ENCODE peak calls at places on chromosomes 12 and 14, in eight cellular contexts. N is stomach, U is breast epithelium, Y is adrenal gland, W is substantia nigra, A is upper lobe of right lung, L is Karpas-422, Q is hepatocyte. R is an unnamed sample.

GRCh38 chr12:63779498-63780481 is at the start of gene RXYLT1:
- DNase-seq in N (peak), U (peak), Y (peak), W (peak), A (peak), L (peak), Q (peak), R (peak)

GRCh38 chr12:53785161-53785560 is 33.4 kb upstream of the CISTR start:
- DNase-seq in N (no peak), U (no peak), Y (no peak), W (no peak), A (no peak), L (no peak), Q (no peak), R (no peak)

GRCh38 chr14:91511014-91511466 is 930 bp upstream of the PPP4R3A start:
- DNase-seq in N (no peak), U (no peak), Y (no peak), W (no peak), A (no peak), L (peak), Q (no peak), R (no peak)

GRCh38 chr14:101496779-101497420 is 64.4 kb upstream of the DIO3 start:
- DNase-seq in N (peak), U (no peak), Y (no peak), W (no peak), A (peak), L (no peak), Q (no peak), R (no peak)

GRCh38 chr12:84056-84455 is 17.5 kb downstream of the IQSEC3 start:
- DNase-seq in N (no peak), U (no peak), Y (no peak), W (no peak), A (no peak), L (no peak), Q (no peak), R (no peak)

GRCh38 chr12:70994217-70994788 is 73.8 kb upstream of the PTPRR start:
- DNase-seq in N (no peak), U (no peak), Y (no peak), W (no peak), A (no peak), L (no peak), Q (no peak), R (no peak)

GRCh38 chr14:91383439-91383838 is 34.2 kb downstream of the CCDC88C start:
- DNase-seq in N (no peak), U (no peak), Y (no peak), W (no peak), A (no peak), L (no peak), Q (no peak), R (no peak)

GRCh38 chr12:3511760-3512159 is 20.8 kb downstream of the PRMT8 start:
- DNase-seq in N (no peak), U (no peak), Y (no peak), W (no peak), A (no peak), L (no peak), Q (no peak), R (no peak)

GRCh38 chr14:32724864-32725550 is 213.7 kb upstream of the NPAS3 start:
- DNase-seq in N (no peak), U (no peak), Y (no peak), W (no peak), A (no peak), L (no peak), Q (peak), R (no peak)

GRCh38 chr14:98692832-98693231 is 579.2 kb downstream of the BCL11B start:
- DNase-seq in N (no peak), U (no peak), Y (no peak), W (no peak), A (no peak), L (no peak), Q (no peak), R (no peak)

GRCh38 chr12:108371801-108372344 is 32.8 kb upstream of the CMKLR1 start:
- DNase-seq in N (no peak), U (no peak), Y (no peak), W (no peak), A (no peak), L (no peak), Q (peak), R (no peak)

GRCh38 chr12:75834591-75834990 is 197.0 kb downstream of the PHLDA1 start:
- DNase-seq in N (no peak), U (no peak), Y (no peak), W (no peak), A (no peak), L (no peak), Q (no peak), R (no peak)

GRCh38 chr14:85960781-85961180 is 430.8 kb downstream of the FLRT2 start:
- DNase-seq in N (no peak), U (no peak), Y (no peak), W (no peak), A (no peak), L (no peak), Q (no peak), R (no peak)

GRCh38 chr12:114045333-114045732 is 79.2 kb upstream of the RBM19 start:
- DNase-seq in N (no peak), U (no peak), Y (no peak), W (no peak), A (no peak), L (no peak), Q (peak), R (no peak)

GRCh38 chr12:132163911-132164288 is 19.6 kb downstream of the NOC4L start:
- DNase-seq in N (no peak), U (no peak), Y (no peak), W (no peak), A (no peak), L (no peak), Q (no peak), R (no peak)

GRCh38 chr14:78007160-78007559 is 163.0 kb upstream of the NRXN3 start:
- DNase-seq in N (no peak), U (no peak), Y (no peak), W (no peak), A (no peak), L (no peak), Q (no peak), R (no peak)

GRCh38 chr14:78010688-78011087 is 159.5 kb upstream of the NRXN3 start:
- DNase-seq in N (no peak), U (no peak), Y (peak), W (no peak), A (no peak), L (no peak), Q (no peak), R (no peak)

GRCh38 chr14:78005325-78005724 is 164.8 kb upstream of the NRXN3 start:
- DNase-seq in N (no peak), U (no peak), Y (no peak), W (no peak), A (no peak), L (no peak), Q (peak), R (no peak)
- H3K27ac ChIP-seq in N (peak), U (no peak), Y (no peak), W (no peak), A (no peak), L (no peak), Q (peak), R (no peak)

GRCh38 chr14:94320243-94320642 is 2.9 kb downstream of the SERPINA6 start:
- DNase-seq in N (no peak), U (no peak), Y (no peak), W (no peak), A (no peak), L (peak), Q (peak), R (no peak)

GRCh38 chr14:94314890-94315289 is 8.2 kb downstream of the SERPINA6 start:
- DNase-seq in N (no peak), U (no peak), Y (no peak), W (no peak), A (no peak), L (no peak), Q (no peak), R (no peak)

GRCh38 chr14:94316692-94317091 is 6.4 kb downstream of the SERPINA6 start:
- DNase-seq in N (no peak), U (no peak), Y (no peak), W (no peak), A (no peak), L (no peak), Q (no peak), R (no peak)

GRCh38 chr14:94313991-94314655 is 9.0 kb downstream of the SERPINA6 start:
- DNase-seq in N (no peak), U (no peak), Y (no peak), W (no peak), A (no peak), L (no peak), Q (no peak), R (no peak)

DNA sequence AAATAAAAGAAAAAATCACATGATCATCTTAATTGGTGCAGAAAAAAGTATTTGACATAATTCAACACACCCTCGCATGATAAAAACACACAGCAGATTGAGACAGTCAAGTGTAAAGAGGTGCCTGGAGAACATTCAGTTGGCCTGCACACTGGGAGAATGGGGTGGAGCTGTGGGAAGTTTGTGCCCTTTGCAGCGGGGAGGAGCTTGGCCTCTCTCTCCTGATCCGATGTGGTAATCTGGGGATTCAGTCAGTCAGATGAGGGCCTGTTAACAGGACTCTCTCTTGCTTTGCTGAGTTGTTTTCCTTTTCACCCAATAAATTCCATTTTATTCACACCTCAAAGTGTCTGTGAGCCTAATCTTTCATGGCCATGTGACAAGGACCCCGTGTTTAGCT is 5.9 kb downstream of the SERPINA6 start:
- DNase-seq in N (no peak), U (no peak), Y (no peak), W (no peak), A (no peak), L (no peak), Q (peak), R (no peak)
- H3K27ac ChIP-seq in N (no peak), U (no peak), Y (no peak), W (no peak), A (no peak), L (no peak), Q (peak), R (no peak)

GRCh38 chr12:25323774-25324086 is 73.0 kb upstream of the KRAS start:
- DNase-seq in N (no peak), U (no peak), Y (no peak), W (no peak), A (no peak), L (peak), Q (no peak), R (no peak)

GRCh38 chr12:25322351-25322750 is 71.6 kb upstream of the KRAS start:
- DNase-seq in N (no peak), U (no peak), Y (no peak), W (no peak), A (no peak), L (peak), Q (no peak), R (no peak)

GRCh38 chr12:25321772-25322171 is 71.0 kb upstream of the KRAS start:
- DNase-seq in N (no peak), U (no peak), Y (no peak), W (no peak), A (no peak), L (no peak), Q (no peak), R (no peak)

GRCh38 chr12:25324861-25325260 is 74.1 kb upstream of the KRAS start:
- DNase-seq in N (no peak), U (no peak), Y (no peak), W (no peak), A (no peak), L (no peak), Q (no peak), R (no peak)

GRCh38 chr12:25322918-25323773 is 72.4 kb upstream of the KRAS start:
- DNase-seq in N (no peak), U (no peak), Y (no peak), W (no peak), A (no peak), L (no peak), Q (no peak), R (no peak)
- H3K27ac ChIP-seq in N (no peak), U (no peak), Y (no peak), W (no peak), A (no peak), L (peak), Q (peak), R (no peak)

DNA sequence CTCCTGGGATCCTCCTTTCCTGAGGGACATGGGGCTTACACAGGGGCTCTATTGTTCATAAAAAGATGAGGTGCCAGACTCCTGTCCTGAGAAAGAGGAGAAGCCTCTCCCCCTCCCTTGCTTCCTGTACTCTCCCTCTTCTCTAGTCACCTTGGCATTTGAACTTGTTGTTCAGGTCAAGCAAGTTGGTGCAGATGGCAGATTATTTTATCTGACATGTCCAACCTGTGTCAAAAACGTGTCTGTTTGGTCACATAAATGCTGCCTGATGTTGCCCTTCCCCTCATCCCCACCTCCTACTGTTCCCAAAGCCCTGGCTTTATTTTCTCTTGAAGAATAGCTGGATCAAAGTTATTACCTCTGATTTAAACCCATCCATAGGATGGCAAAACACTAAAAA is 154.8 kb downstream of the TMX1 start:
- DNase-seq in N (no peak), U (no peak), Y (no peak), W (no peak), A (no peak), L (no peak), Q (no peak), R (no peak)
- H3K27ac ChIP-seq in N (peak), U (peak), Y (no peak), W (no peak), A (peak), L (no peak), Q (peak), R (no peak)

DNA sequence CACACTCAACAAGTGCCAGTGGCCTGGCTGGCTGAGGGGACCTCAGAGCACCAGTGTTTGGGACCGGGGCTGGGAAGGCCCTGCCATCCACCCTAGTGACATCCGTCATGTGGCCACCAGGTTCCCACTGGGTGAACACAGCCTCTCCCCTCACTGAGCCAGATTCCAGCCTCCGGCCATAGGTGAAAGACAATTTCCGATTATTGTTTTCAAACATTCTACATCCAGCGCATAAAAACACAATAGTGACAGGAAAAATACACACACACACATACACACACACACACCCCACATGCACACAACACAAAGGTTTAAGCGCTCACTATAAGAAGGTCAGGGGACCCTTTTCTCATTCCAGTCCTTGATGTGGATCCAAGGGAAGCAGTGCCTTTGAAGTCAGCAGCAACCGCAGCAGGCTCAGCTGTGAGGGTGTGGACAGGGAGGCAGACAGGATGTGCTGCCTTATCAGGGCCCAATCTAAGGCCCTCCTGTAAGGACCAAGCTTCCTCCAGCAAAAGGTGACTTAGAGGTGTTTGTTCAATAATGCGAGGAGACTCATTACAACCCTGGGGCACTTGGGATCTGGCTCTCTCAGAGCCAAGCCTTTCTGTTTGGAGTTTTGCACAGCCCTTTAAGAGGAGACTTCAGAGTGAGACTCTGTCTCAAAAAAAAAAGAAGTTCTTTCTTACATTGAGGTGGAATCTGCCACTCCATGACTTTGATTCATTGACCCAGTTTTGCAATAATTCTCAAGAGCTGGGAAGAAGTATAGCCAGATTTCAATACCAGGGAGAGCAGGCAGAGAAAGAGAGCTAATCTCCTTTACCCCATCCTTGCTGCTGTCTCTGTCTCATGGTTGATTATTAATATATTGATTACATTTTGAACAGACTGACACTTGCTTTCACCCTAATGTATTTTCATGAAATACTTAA is 227.8 kb downstream of the ZFP36L1 start:
- DNase-seq in N (no peak), U (no peak), Y (no peak), W (no peak), A (no peak), L (no peak), Q (no peak), R (no peak)
- H3K27ac ChIP-seq in N (peak), U (peak), Y (no peak), W (no peak), A (peak), L (no peak), Q (peak), R (no peak)

DNA sequence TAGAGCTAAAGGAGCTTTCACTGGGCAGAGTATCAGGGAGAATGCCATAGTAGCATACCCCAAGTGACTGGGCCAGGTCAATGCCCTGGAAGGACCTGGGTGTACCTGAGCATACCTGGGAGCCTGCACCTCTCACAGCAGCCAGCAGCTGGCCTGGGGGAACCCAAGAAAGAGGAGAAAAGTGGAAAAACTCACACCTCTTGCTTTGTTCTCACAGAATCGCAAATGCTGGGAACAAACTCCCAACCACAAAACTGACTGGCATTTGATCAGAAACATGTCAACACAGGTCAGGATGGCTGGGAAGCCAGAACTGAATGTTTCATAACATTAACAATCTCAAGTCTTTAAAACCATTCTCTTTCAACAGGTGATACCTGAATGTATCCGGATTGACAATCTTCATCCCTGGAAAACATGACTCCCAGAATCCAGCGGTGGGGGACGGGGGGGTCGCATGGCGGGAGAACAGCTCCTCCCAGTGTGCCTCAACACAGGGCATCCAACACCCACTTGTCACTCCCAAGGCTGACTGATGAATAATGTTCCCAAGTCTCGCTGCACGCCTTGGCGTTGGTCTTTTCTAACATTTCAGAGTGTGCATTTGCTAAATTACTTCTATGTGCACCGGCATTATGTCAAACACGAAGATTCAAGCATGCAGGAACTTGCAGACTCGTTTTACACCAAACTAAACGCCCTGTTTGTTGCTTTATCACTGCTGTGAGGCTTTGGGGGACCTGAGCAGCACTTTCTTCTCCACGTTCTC is 7.9 kb downstream of the FOXN3 start:
- DNase-seq in N (no peak), U (no peak), Y (peak), W (no peak), A (peak), L (no peak), Q (no peak), R (no peak)
- H3K27ac ChIP-seq in N (peak), U (peak), Y (no peak), W (no peak), A (no peak), L (no peak), Q (no peak), R (no peak)

GRCh38 chr12:104187446-104188155 is 28.0 kb upstream of the TXNRD1 start:
- DNase-seq in N (no peak), U (no peak), Y (peak), W (no peak), A (no peak), L (no peak), Q (no peak), R (no peak)
- H3K27ac ChIP-seq in N (no peak), U (no peak), Y (no peak), W (no peak), A (no peak), L (no peak), Q (no peak), R (no peak)

DNA sequence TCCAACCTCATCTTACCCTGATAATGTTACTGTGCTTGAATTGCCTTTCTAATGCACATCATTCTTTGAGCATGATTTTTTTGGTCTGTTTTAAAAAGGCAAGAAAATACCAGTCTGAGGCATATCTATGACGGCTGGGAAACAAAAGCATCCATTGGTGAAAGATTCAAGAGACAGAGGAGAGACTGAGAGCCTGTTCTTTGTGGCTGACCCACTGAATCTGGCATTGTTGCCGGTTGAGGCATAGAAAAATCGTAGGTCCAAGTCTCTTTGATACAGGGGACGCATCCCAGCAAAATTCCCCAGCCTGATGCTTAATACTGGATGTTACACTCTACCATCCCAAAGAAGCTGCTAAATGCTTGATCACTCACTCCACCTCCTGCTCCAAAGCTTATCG is 2.9 kb upstream of the KLHL42 start:
- DNase-seq in N (no peak), U (no peak), Y (no peak), W (no peak), A (no peak), L (no peak), Q (no peak), R (no peak)
- H3K27ac ChIP-seq in N (no peak), U (no peak), Y (no peak), W (peak), A (no peak), L (no peak), Q (no peak), R (no peak)

R was measured in effector memory CD4-positive, alpha-beta T cell.